ENCODE peak calls at places on chromosome 9, in four cellular contexts. C is ovary, K is fibroblast of lung, L is B cell. X is an unnamed sample.

GRCh38 chr9:126503333-126504085 is 110.2 kb upstream of the LMX1B start:
- DNase-seq in C (no peak), K (peak; percentile 36), L (no peak), X (no peak)

GRCh38 chr9:112380102-112380581 is at the start of gene HSDL2:
- DNase-seq in C (no peak), K (peak; percentile 41), L (no peak), X (no peak)

GRCh38 chr9:94120854-94121376 is 36.7 kb downstream of the PTPDC1 start:
- DNase-seq in C (no peak), K (no peak), L (no peak), X (no peak)

GRCh38 chr9:12060811-12061210 is 632.4 kb upstream of the TYRP1 start:
- DNase-seq in K (no peak), C (no peak), L (no peak), X (no peak)

GRCh38 chr9:130962418-130963316 is 23.6 kb upstream of the FIBCD1 start:
- DNase-seq in K (peak; percentile 98), C (no peak), L (no peak), X (no peak)

GRCh38 chr9:136386018-136386417 is 12.5 kb upstream of the CARD9 start:
- DNase-seq in C (no peak), L (no peak), K (peak; percentile 49), X (no peak)

GRCh38 chr9:136623849-136624183 is 38.9 kb upstream of the EGFL7 start:
- DNase-seq in K (no peak), L (no peak), C (no peak), X (no peak)

GRCh38 chr9:116165912-116166311 is 12.3 kb downstream of the PAPPA start:
- DNase-seq in L (no peak), K (no peak), C (no peak), X (no peak)

GRCh38 chr9:127384016-127384730 is 12.8 kb upstream of the SLC2A8 start:
- DNase-seq in C (no peak), K (no peak), L (no peak), X (no peak)

GRCh38 chr9:8332296-8332695 is 532.7 kb upstream of the DMAC1 start:
- DNase-seq in K (peak; percentile 38), L (no peak), C (no peak), X (no peak)

GRCh38 chr9:110099236-110099741 is 108.7 kb downstream of the C9orf152 start:
- DNase-seq in L (no peak), K (peak; percentile 92), C (no peak), X (no peak)

GRCh38 chr9:137223078-137224040 is 1.3 kb upstream of the RNF208 start:
- DNase-seq in L (peak; percentile 99), C (peak; percentile 98), K (peak; percentile 92), X (peak; percentile 92)

GRCh38 chr9:99820330-99821186 is 1.1 kb upstream of the NR4A3 start:
- DNase-seq in L (peak; percentile 59), C (no peak), K (peak; percentile 75), X (no peak)

GRCh38 chr9:84402517-84402916 is 62.0 kb upstream of the SLC28A3 start:
- DNase-seq in K (no peak), L (no peak), C (no peak), X (no peak)

DNA sequence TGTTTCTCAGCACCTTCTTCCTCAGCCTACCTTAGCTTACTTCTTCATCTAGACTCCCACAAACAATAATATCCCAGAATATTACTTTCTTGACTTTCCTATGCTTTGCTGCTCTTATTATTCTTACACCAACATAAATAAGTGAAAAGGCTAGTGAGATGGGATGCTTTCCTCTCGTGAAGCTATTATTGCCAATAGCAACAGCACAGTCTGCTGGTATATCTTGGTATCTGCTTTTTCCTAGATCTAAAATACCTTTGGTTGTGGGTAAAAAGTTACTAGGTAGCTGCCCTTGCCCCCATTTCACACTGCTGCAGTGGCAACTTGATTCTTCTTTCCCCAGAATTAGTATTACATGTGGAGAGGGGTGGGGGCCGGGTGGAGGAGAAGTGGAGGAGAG is 26.1 kb upstream of the GLIPR2 start:
- DNase-seq in L (no peak), C (no peak), K (no peak), X (no peak)
- TF ChIP-seq CTCF in L (no peak), C (no peak), K (peak; percentile 36), X (no peak)

GRCh38 chr9:72038890-72039410 is 21.5 kb downstream of the C9orf57 start:
- DNase-seq in C (peak; percentile 81), K (peak; percentile 49), L (peak; percentile 62), X (peak; percentile 87)
- TF ChIP-seq CTCF in C (peak; percentile 83), K (peak; percentile 98), L (peak; percentile 97), X (peak; percentile 96)

GRCh38 chr9:88676644-88677043 is 141.7 kb downstream of the NXNL2 start:
- DNase-seq in K (no peak), L (no peak), C (no peak), X (no peak)

GRCh38 chr9:88678431-88678830 is 143.5 kb downstream of the NXNL2 start:
- DNase-seq in C (no peak), L (no peak), K (no peak), X (no peak)

GRCh38 chr9:88678008-88678407 is 143.0 kb downstream of the NXNL2 start:
- DNase-seq in L (no peak), C (no peak), K (no peak), X (no peak)

GRCh38 chr9:88672874-88673695 is 138.1 kb downstream of the NXNL2 start:
- DNase-seq in K (no peak), C (no peak), L (no peak), X (no peak)
- TF ChIP-seq CTCF in K (no peak), C (no peak), L (no peak), X (no peak)

GRCh38 chr9:113949206-113950078 is 73.3 kb downstream of the ZNF618 start:
- DNase-seq in L (no peak), K (no peak), C (no peak), X (no peak)
- TF ChIP-seq CTCF in L (no peak), K (no peak), C (no peak), X (no peak)

DNA sequence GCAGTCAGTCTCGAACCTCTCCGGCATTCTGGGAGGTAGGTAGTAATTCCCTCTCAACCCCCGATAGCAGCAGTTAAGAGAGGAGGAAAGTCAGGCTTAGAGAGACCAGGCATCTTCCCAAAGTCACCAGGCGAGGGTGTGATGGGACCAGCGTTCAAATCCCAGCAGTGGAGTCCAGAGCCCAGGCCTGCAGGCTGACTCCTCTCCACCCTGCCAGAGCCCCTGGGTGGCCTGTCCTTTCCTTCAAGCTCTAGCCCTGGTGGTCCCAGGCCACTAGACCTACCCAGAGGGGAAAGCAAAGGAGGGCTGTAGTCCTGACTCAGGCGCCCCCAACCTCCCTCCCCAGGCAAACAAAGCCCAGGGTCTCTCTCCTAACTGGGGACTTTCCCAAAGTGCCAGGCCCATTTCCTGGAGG is 4.2 kb upstream of the NR5A1 start:
- DNase-seq in L (peak; percentile 17), C (no peak), K (no peak), X (no peak)
- TF ChIP-seq CTCF in L (no peak), C (no peak), K (no peak), X (no peak)

DNA sequence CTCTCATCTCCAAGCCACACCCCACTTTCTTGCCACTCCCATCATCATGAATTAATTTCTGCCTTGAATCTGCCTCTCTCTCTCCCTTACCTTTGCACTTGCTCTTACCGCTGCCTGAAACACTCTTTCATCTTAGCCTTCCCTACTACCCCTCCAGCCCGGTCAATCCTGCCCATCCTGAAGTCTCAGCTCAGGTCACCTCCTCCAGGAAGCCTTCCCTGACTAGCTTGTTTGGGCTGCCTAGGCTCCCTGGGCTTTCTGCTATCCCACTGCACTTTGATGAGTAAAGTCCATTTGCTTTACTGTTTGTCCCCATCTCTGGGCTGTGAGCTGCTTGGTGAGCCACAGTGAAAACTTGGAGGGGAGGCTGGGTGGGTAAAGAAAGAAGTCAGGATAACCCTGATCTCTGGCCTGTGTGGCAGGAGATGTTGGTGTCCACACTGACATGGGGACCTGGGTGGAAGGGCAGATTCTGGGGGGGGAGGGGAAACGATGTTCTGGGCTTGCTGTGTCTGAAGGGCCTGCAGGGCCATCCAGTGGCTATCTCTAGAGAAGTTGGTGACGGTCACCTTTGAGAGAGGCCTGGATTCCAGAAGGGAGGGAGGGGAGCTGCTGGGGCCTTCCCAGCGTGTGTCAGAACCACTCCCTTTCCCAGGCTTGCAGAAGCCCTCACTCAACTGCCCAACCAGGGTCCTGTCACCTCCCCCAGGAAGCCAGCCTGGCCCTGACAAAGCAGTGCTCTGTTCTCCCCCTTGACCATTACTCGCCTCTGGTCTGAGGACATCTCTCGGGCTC is 75.0 kb upstream of the DAB2IP start:
- DNase-seq in K (no peak), C (no peak), L (no peak), X (no peak)
- TF ChIP-seq CTCF in K (no peak), C (no peak), L (no peak), X (no peak)